ENCODE peak calls at places on chromosomes 7 and 10, in eight cellular contexts. E is thoracic aorta; H is esophagus squamous epithelium; P is ovary; I is breast epithelium; B is neural progenitor cell; Y is naive thymus-derived CD4-positive, alpha-beta T cell; N is hepatocyte. G is an unnamed sample.

GRCh38 chr7:102306916-102307677 is 20.4 kb downstream of the SH2B2 start:
- DNase-seq in E (no peak), B (peak; percentile 60), P (no peak), I (peak; percentile 43), H (peak; percentile 40), N (peak; percentile 65), Y (no peak), G (peak; percentile 92)

GRCh38 chr7:99030145-99030856 is 113.6 kb downstream of the SMURF1 start:
- DNase-seq in H (no peak), N (no peak), B (no peak), Y (no peak), E (no peak), P (peak; percentile 19), I (no peak), G (no peak)

GRCh38 chr10:131573256-131574215 is 262.0 kb upstream of the TCERG1L start:
- DNase-seq in E (no peak), H (no peak), I (peak; percentile 11), N (no peak), P (no peak), B (no peak), Y (no peak), G (no peak)

GRCh38 chr10:100775346-100775745 is 30.0 kb downstream of the PAX2 start:
- DNase-seq in H (no peak), Y (no peak), B (no peak), I (no peak), E (no peak), P (no peak), N (no peak), G (no peak)

GRCh38 chr10:88045544-88046415 is 182.4 kb downstream of the PTEN start:
- DNase-seq in P (no peak), H (no peak), I (no peak), E (no peak), Y (no peak), N (no peak), B (no peak), G (no peak)

GRCh38 chr10:45495438-45496152 is 121.6 kb downstream of the ALOX5 start:
- DNase-seq in H (no peak), B (no peak), N (no peak), P (no peak), Y (no peak), E (no peak), I (no peak), G (no peak)

GRCh38 chr7:151813997-151814396 is 62.9 kb downstream of the PRKAG2 start:
- DNase-seq in B (no peak), H (no peak), E (no peak), P (no peak), N (no peak), Y (no peak), I (no peak), G (no peak)

GRCh38 chr7:130367088-130367755 is 13.1 kb upstream of the CPA1 start:
- DNase-seq in P (peak; percentile 22), H (no peak), I (no peak), B (no peak), E (no peak), N (no peak), Y (no peak), G (no peak)

GRCh38 chr7:32169236-32169635 is 99.0 kb upstream of the PDE1C start:
- DNase-seq in I (no peak), P (no peak), H (no peak), Y (no peak), N (no peak), B (no peak), E (no peak), G (no peak)

GRCh38 chr7:86784765-86785164 is 141.1 kb downstream of the GRM3 start:
- DNase-seq in I (no peak), H (no peak), Y (no peak), B (no peak), N (no peak), E (no peak), P (no peak), G (no peak)

GRCh38 chr10:131427901-131428300 is 116.4 kb upstream of the TCERG1L start:
- DNase-seq in P (peak; percentile 38), I (no peak), Y (no peak), H (no peak), N (no peak), E (no peak), B (no peak), G (no peak)

GRCh38 chr7:41130021-41130420 is 572.9 kb downstream of the INHBA start:
- DNase-seq in I (no peak), B (no peak), E (no peak), Y (no peak), P (no peak), H (no peak), N (no peak), G (no peak)

GRCh38 chr10:4138146-4138721 is 353.2 kb upstream of the KLF6 start:
- DNase-seq in E (no peak), N (no peak), Y (no peak), I (no peak), P (no peak), H (no peak), B (no peak), G (no peak)

GRCh38 chr7:86904949-86905834 is 154.3 kb downstream of the ELAPOR2 start:
- DNase-seq in H (no peak), Y (no peak), B (peak; percentile 42), I (no peak), E (no peak), P (no peak), N (peak; percentile 24), G (no peak)

GRCh38 chr10:43921881-43922280 is 273.2 kb upstream of the ZNF32 start:
- DNase-seq in P (no peak), Y (no peak), N (no peak), H (no peak), I (no peak), E (no peak), B (no peak), G (no peak)

GRCh38 chr10:127889605-127890195 is 3.0 kb downstream of the CLRN3 start:
- DNase-seq in B (no peak), I (no peak), N (no peak), P (no peak), H (no peak), Y (no peak), E (no peak), G (peak; percentile 24)

GRCh38 chr7:4683884-4684565 is 1.9 kb downstream of the FOXK1 start:
- DNase-seq in Y (no peak), E (no peak), P (peak; percentile 71), N (peak; percentile 58), B (no peak), I (peak; percentile 35), H (no peak), G (no peak)

GRCh38 chr10:93568105-93568390 is 1.6 kb downstream of the FFAR4 start:
- DNase-seq in Y (no peak), I (no peak), B (peak; percentile 16), E (no peak), N (no peak), H (no peak), P (no peak), G (no peak)

GRCh38 chr10:15262036-15262713 is 93.7 kb upstream of the NMT2 start:
- DNase-seq in P (no peak), Y (no peak), I (no peak), E (no peak), H (no peak), N (peak; percentile 18), B (no peak), G (no peak)

DNA sequence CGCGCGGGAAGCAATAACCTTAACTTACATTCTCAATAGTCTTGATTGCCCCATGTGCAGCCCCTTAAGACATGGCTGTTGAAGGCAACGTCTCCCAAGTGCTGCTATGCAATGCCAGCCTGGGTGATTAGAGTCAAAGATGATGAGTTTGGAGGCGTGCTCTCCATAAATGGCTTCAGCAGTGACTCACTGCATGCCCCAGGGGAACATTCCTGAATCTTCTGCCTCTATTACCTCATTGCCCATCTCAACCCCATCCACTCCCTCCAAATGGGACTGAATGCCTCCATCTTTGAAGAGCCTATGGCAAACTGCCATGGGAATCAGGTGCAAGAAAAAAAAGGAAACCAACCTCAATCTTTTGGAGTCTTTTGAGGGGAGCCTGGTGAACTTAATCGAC is 282.8 kb downstream of the SNX10 start:
- DNase-seq in B (no peak), E (no peak), I (no peak), N (no peak), P (no peak), Y (no peak), H (no peak), G (no peak)
- H3K4me1 ChIP-seq in B (no peaks in the 10 kb centered on the region), E (no peaks in the 10 kb centered on the region), I (no peaks in the 10 kb centered on the region), N (no peaks in the 10 kb centered on the region), P (no peaks in the 10 kb centered on the region), Y (no peaks in the 10 kb centered on the region), H (no peaks in the 10 kb centered on the region), G (no peaks in the 10 kb centered on the region)

DNA sequence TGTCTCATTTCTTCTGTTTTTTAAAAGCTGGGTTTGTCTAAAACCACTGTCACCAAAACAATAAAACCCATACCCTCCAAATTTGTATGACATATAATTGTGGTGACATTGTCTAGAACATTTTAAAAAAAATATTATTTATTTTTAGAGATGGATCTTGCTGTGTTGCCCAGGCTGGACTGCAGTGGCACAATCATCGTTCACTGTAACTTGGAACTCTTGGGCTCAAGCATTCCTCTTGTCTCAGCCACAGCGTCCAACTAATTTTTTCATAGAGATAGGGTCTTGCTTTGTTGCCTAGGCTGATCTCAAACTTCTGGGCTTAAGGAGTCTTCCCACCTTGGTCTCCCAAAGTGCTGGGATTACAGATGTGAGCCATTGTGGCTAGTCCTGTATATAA is 116.5 kb downstream of the CCNY start:
- DNase-seq in E (no peak), I (no peak), H (no peak), N (no peak), Y (no peak), B (no peak), P (no peak), G (no peak)
- H3K4me1 ChIP-seq in E (peaks cover 87% of the 10 kb centered on the region), I (peaks cover 17% of the 10 kb centered on the region), H (peaks cover 61% of the 10 kb centered on the region), N (peaks cover 30% of the 10 kb centered on the region), Y (peaks cover 75% of the 10 kb centered on the region), B (peaks cover 19% of the 10 kb centered on the region), P (peaks cover 38% of the 10 kb centered on the region), G (peaks cover 16% of the 10 kb centered on the region)

GRCh38 chr10:104333728-104334373 is 4.4 kb downstream of the ITPRIP start:
- DNase-seq in E (no peak), I (no peak), Y (no peak), H (no peak), P (no peak), N (no peak), B (no peak), G (no peak)
- H3K4me1 ChIP-seq in E (peaks cover 79% of the 10 kb centered on the region), I (peaks cover 27% of the 10 kb centered on the region), Y (peaks cover 76% of the 10 kb centered on the region), H (peaks cover 74% of the 10 kb centered on the region), P (peaks cover 32% of the 10 kb centered on the region), N (peaks cover 37% of the 10 kb centered on the region), B (peaks cover 59% of the 10 kb centered on the region), G (peaks cover 39% of the 10 kb centered on the region)

GRCh38 chr7:91239171-91239604 is 25.0 kb upstream of the FZD1 start:
- DNase-seq in I (no peak), E (no peak), Y (no peak), P (no peak), B (no peak), H (no peak), N (no peak), G (no peak)

GRCh38 chr7:91239772-91240171 is 24.5 kb upstream of the FZD1 start:
- DNase-seq in E (no peak), H (no peak), N (no peak), B (no peak), Y (no peak), I (no peak), P (no peak), G (no peak)

GRCh38 chr7:91243591-91244368 is 20.5 kb upstream of the FZD1 start:
- DNase-seq in N (no peak), Y (no peak), E (no peak), P (no peak), H (no peak), B (no peak), I (no peak), G (no peak)

GRCh38 chr7:91242097-91242846 is 22.0 kb upstream of the FZD1 start:
- DNase-seq in B (no peak), Y (no peak), H (no peak), P (no peak), I (no peak), E (no peak), N (no peak), G (no peak)

GRCh38 chr7:91240546-91240945 is 23.7 kb upstream of the FZD1 start:
- DNase-seq in Y (no peak), E (no peak), B (no peak), N (no peak), H (no peak), I (no peak), P (no peak), G (no peak)
- H3K4me1 ChIP-seq in Y (no peaks in the 10 kb centered on the region), E (no peaks in the 10 kb centered on the region), B (no peaks in the 10 kb centered on the region), N (peaks cover 22% of the 10 kb centered on the region), H (peaks cover 9% of the 10 kb centered on the region), I (no peaks in the 10 kb centered on the region), P (peaks cover 17% of the 10 kb centered on the region), G (no peaks in the 10 kb centered on the region)